ENCODE peak calls at places on chromosome 4, in four cellular contexts. F is psoas muscle, L is lower lobe of right lung, H is HCT116. S is an unnamed sample. For H3K4me1 and H3K36me3, the result is how much of the 10 kb centered on the place peaks cover.

GRCh38 chr4:156584100-156584499 is 387.5 kb downstream of the PDGFC start:
- ATAC-seq in L (peak), F (no peak), H (no peak), S (no peak)

GRCh38 chr4:109811707-109812106 is 3.9 kb upstream of the GAR1 start:
- ATAC-seq in F (no peak), H (no peak), L (no peak), S (no peak)

GRCh38 chr4:37864786-37865185 is 26.1 kb upstream of the TBC1D1 start:
- ATAC-seq in H (no peak), L (peak), F (no peak), S (no peak)

GRCh38 chr4:16055937-16056336 is 27.9 kb downstream of the PROM1 start:
- ATAC-seq in L (no peak), H (no peak), F (no peak), S (no peak)

GRCh38 chr4:163109967-163110366 is 56.7 kb downstream of the NAF1 start:
- ATAC-seq in H (no peak), F (no peak), L (no peak), S (no peak)

GRCh38 chr4:156775803-156776202 is 195.8 kb downstream of the PDGFC start:
- ATAC-seq in F (no peak), H (no peak), L (peak), S (no peak)

GRCh38 chr4:26369132-26370036 is 48.6 kb downstream of the RBPJ start:
- ATAC-seq in F (no peak), H (no peak), L (no peak), S (no peak)

GRCh38 chr4:23822181-23822580 is 67.7 kb downstream of the PPARGC1A start:
- ATAC-seq in F (no peak), L (no peak), H (no peak), S (no peak)

GRCh38 chr4:53075162-53075785 is 213.2 kb downstream of the RASL11B start:
- ATAC-seq in F (no peak), H (no peak), L (no peak), S (no peak)

GRCh38 chr4:98746936-98747658 is 88.7 kb upstream of the TSPAN5 start:
- ATAC-seq in L (no peak), H (peak), F (no peak), S (no peak)

GRCh38 chr4:14894392-14895292 is 107.6 kb upstream of the CPEB2 start:
- ATAC-seq in H (no peak), F (no peak), L (peak), S (no peak)

GRCh38 chr4:128583753-128584712 is 225.5 kb upstream of the JADE1 start:
- ATAC-seq in L (no peak), H (no peak), F (peak), S (peak)
- H3K4me1 ChIP-seq in L (under half), H (under half), F (under half), S (under half)

GRCh38 chr4:169128902-169129301 is 118.8 kb upstream of the CBR4 start:
- ATAC-seq in F (no peak), L (no peak), H (no peak), S (no peak)
- H3K36me3 ChIP-seq in F (under half), L (under half), H (under half), S (half or more)

GRCh38 chr4:126558596-126558995 is 1074.2 kb upstream of the INTU start:
- ATAC-seq in H (no peak), L (no peak), F (no peak), S (no peak)

GRCh38 chr4:126564283-126564854 is 1068.4 kb upstream of the INTU start:
- ATAC-seq in H (no peak), F (no peak), L (no peak), S (no peak)

GRCh38 chr4:126560794-126561193 is 1072.0 kb upstream of the INTU start:
- ATAC-seq in F (no peak), L (no peak), H (no peak), S (no peak)

GRCh38 chr4:126568652-126569580 is 1063.8 kb upstream of the INTU start:
- ATAC-seq in F (no peak), L (no peak), H (no peak), S (no peak)

DNA sequence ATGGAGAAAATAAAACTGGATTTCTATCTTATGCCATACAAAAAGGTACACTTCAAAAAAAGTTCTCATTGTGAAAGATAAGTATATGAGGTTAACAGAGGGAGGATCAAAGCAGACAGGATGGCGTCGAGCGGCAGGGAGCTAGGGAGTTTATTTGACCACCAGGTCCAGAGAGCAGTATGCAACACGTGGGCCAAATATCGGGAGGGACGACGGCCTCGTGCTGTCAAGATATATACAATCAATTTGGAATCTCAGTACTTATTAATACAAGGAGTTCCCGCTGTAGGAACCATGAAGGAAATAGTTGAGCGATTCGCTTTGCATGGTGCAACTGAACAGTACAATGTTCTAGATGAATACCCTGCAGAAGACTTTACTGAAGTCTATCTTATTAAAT is 1069.4 kb upstream of the INTU start:
- ATAC-seq in F (no peak), H (no peak), L (no peak), S (no peak)
- H3K4me1 ChIP-seq in F (under half), H (under half), L (under half), S (under half)

DNA sequence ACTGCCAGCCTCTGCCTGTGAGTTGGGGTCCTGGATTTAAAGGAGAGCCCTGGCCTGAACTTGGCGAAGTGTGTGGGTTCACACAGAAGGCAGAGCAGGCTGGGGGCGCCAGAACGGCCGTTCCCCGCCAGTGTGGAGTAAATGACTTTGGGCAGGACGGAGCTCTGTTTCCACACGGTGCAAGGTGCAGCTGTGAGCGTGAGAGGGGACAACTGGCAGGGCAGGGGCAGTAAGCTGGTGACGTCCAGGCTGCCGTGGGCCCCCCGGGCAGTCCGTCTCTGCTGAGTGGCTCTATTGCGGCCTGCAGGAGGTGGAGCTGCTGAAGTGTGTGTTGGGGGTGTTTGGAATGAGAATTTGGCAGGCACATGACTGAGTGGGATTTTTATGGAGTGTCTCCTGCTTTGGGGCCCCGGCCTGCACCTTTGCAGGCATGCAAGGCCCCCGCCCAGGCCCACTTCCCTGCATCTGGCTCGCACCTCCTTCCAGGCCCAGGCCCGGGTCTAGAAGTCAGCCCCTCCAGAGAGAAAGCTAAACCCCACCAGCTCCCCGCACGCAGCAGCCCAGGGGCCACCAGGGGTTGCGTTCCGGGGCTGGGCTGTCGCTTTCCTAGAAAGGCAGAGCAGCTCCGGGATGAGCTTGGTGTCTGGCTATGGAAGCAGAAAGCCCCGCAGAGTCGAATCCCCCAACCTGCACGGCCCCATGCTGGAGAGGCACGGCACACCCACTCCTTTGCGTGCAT is 62.2 kb upstream of the GRPEL1 start:
- ATAC-seq in H (no peak), L (no peak), F (no peak), S (no peak)
- H3K36me3 ChIP-seq in H (under half), L (under half), F (under half), S (under half)

GRCh38 chr4:184156169-184156568 is 61.5 kb downstream of the ENPP6 start:
- ATAC-seq in F (peak), H (no peak), L (peak), S (peak)
- H3K4me1 ChIP-seq in F (under half), H (under half), L (under half), S (under half)

DNA sequence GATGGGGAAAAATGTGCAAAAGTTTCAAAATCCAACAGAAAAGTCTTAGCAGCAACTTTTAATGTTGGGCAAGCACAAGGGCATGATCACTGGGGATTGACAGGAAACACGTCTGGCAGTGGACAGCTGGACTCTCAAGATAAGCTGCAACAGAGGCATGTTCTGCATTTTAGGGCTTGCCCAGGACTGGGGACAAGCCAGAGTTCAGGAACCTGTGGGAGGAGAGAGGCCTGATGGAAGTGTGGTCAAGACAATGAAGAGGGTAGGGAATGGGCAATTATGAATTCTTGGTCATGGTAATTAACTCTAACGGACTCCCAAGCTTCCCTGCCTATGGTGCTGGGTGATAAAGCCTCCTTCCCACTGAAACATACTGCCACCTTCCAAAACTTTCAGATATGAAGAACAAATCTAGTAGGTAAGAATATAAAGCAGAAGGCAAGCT is 48.4 kb downstream of the ANXA3 start:
- ATAC-seq in F (no peak), L (peak), H (no peak), S (no peak)
- H3K36me3 ChIP-seq in F (under half), L (half or more), H (under half), S (half or more)

GRCh38 chr4:189834586-189834985 is 106.1 kb upstream of the FRG1 start:
- ATAC-seq in H (no peak), L (no peak), F (no peak), S (no peak)
- H3K4me1 ChIP-seq in H (under half), L (under half), F (under half), S (under half)

GRCh38 chr4:2501034-2501594 is 32.2 kb downstream of the RNF4 start:
- ATAC-seq in H (no peak), F (peak), L (no peak), S (no peak)

GRCh38 chr4:2500547-2500946 is 31.6 kb downstream of the RNF4 start:
- ATAC-seq in L (no peak), F (no peak), H (no peak), S (no peak)

GRCh38 chr4:2507855-2508254 is 28.6 kb upstream of the FAM193A start:
- ATAC-seq in L (no peak), F (no peak), H (peak), S (no peak)

GRCh38 chr4:2507259-2507658 is 29.2 kb upstream of the FAM193A start:
- ATAC-seq in F (no peak), L (no peak), H (no peak), S (no peak)

DNA sequence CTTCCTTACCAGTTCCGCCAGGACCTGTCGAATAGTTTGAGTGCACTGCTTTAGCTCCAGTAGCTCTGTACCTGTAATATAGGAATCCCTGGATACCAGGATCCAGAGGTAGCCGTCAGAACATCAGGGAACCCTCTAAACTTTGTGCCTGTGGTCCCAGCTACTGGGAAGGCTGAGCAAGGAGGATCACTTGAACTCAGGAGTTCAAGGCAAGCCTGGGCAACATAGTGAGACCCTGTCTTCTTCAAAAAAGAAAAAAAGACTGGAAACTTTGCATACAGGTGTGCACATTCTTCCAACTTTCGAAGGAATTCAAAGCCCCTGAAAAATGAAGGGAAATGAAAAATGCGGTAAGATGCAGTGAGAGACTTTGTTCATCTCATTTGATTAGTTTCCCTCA is 32.6 kb upstream of the FAM193A start:
- ATAC-seq in L (no peak), F (no peak), H (no peak), S (no peak)
- H3K36me3 ChIP-seq in L (half or more), F (under half), H (under half), S (under half)

GRCh38 chr4:81343536-81343935 is 128.2 kb downstream of the RASGEF1B start:
- ATAC-seq in H (no peak), F (no peak), L (no peak), S (no peak)
- H3K4me1 ChIP-seq in H (under half), F (under half), L (under half), S (under half)